ENCODE peak calls at places on chromosomes 11 and 22, in eight cellular contexts. One of them, this sample, is unnamed.

GRCh38 chr22:36595968-36596367 is 67.0 kb upstream of the EIF3D start:
- DNase-seq in activated naive CD8-positive, alpha-beta T cell treated with anti-CD3 and anti-CD28 coated beads, Interleukin-2, amount 10 ng/mL, durations not matched to agents 7 days and 5 days: no peak
- DNase-seq in left colon: no peak
- DNase-seq in Caki2: no peak
- DNase-seq in caudate nucleus: no peak
- DNase-seq in right lobe of liver: no peak
- DNase-seq in activated CD4-positive, alpha-beta T cell treated with anti-CD3 and anti-CD28 coated beads, Interleukin-2, amount 50 U/mL, for 48 hours: no peak
- DNase-seq in H1: no peak
- DNase-seq in this sample: no peak

GRCh38 chr11:67613960-67614715 is 7.4 kb downstream of the NDUFV1 start:
- DNase-seq in activated naive CD8-positive, alpha-beta T cell treated with anti-CD3 and anti-CD28 coated beads, Interleukin-2, amount 10 ng/mL, durations not matched to agents 7 days and 5 days: peak
- DNase-seq in left colon: peak
- DNase-seq in Caki2: no peak
- DNase-seq in caudate nucleus: no peak
- DNase-seq in right lobe of liver: peak
- DNase-seq in activated CD4-positive, alpha-beta T cell treated with anti-CD3 and anti-CD28 coated beads, Interleukin-2, amount 50 U/mL, for 48 hours: peak
- DNase-seq in H1: peak
- DNase-seq in this sample: peak

GRCh38 chr22:25758316-25758715 is 16.3 kb downstream of the MYO18B start:
- DNase-seq in activated naive CD8-positive, alpha-beta T cell treated with anti-CD3 and anti-CD28 coated beads, Interleukin-2, amount 10 ng/mL, durations not matched to agents 7 days and 5 days: no peak
- DNase-seq in left colon: no peak
- DNase-seq in Caki2: no peak
- DNase-seq in caudate nucleus: no peak
- DNase-seq in right lobe of liver: no peak
- DNase-seq in activated CD4-positive, alpha-beta T cell treated with anti-CD3 and anti-CD28 coated beads, Interleukin-2, amount 50 U/mL, for 48 hours: no peak
- DNase-seq in H1: no peak
- DNase-seq in this sample: no peak

GRCh38 chr11:130208241-130209127 is 48.9 kb downstream of the ST14 start:
- DNase-seq in activated naive CD8-positive, alpha-beta T cell treated with anti-CD3 and anti-CD28 coated beads, Interleukin-2, amount 10 ng/mL, durations not matched to agents 7 days and 5 days: no peak
- DNase-seq in left colon: no peak
- DNase-seq in Caki2: no peak
- DNase-seq in caudate nucleus: no peak
- DNase-seq in right lobe of liver: peak
- DNase-seq in activated CD4-positive, alpha-beta T cell treated with anti-CD3 and anti-CD28 coated beads, Interleukin-2, amount 50 U/mL, for 48 hours: no peak
- DNase-seq in H1: no peak
- DNase-seq in this sample: no peak

GRCh38 chr11:61045271-61045670 is 57.0 kb upstream of the CD5 start:
- DNase-seq in activated naive CD8-positive, alpha-beta T cell treated with anti-CD3 and anti-CD28 coated beads, Interleukin-2, amount 10 ng/mL, durations not matched to agents 7 days and 5 days: no peak
- DNase-seq in left colon: no peak
- DNase-seq in Caki2: no peak
- DNase-seq in caudate nucleus: no peak
- DNase-seq in right lobe of liver: no peak
- DNase-seq in activated CD4-positive, alpha-beta T cell treated with anti-CD3 and anti-CD28 coated beads, Interleukin-2, amount 50 U/mL, for 48 hours: no peak
- DNase-seq in H1: no peak
- DNase-seq in this sample: no peak

GRCh38 chr22:23401111-23401909 is 178.8 kb downstream of the IGLL1 start:
- DNase-seq in activated naive CD8-positive, alpha-beta T cell treated with anti-CD3 and anti-CD28 coated beads, Interleukin-2, amount 10 ng/mL, durations not matched to agents 7 days and 5 days: no peak
- DNase-seq in left colon: no peak
- DNase-seq in Caki2: no peak
- DNase-seq in caudate nucleus: no peak
- DNase-seq in right lobe of liver: no peak
- DNase-seq in activated CD4-positive, alpha-beta T cell treated with anti-CD3 and anti-CD28 coated beads, Interleukin-2, amount 50 U/mL, for 48 hours: no peak
- DNase-seq in H1: no peak
- DNase-seq in this sample: peak

GRCh38 chr11:81007046-81007445 is 1566.2 kb upstream of the TENM4 start:
- DNase-seq in activated naive CD8-positive, alpha-beta T cell treated with anti-CD3 and anti-CD28 coated beads, Interleukin-2, amount 10 ng/mL, durations not matched to agents 7 days and 5 days: no peak
- DNase-seq in left colon: no peak
- DNase-seq in Caki2: peak
- DNase-seq in caudate nucleus: no peak
- DNase-seq in right lobe of liver: no peak
- DNase-seq in activated CD4-positive, alpha-beta T cell treated with anti-CD3 and anti-CD28 coated beads, Interleukin-2, amount 50 U/mL, for 48 hours: no peak
- DNase-seq in H1: no peak
- DNase-seq in this sample: peak

GRCh38 chr11:111469200-111469599 is 43.0 kb downstream of the BTG4 start:
- DNase-seq in activated naive CD8-positive, alpha-beta T cell treated with anti-CD3 and anti-CD28 coated beads, Interleukin-2, amount 10 ng/mL, durations not matched to agents 7 days and 5 days: no peak
- DNase-seq in left colon: no peak
- DNase-seq in Caki2: no peak
- DNase-seq in caudate nucleus: no peak
- DNase-seq in right lobe of liver: no peak
- DNase-seq in activated CD4-positive, alpha-beta T cell treated with anti-CD3 and anti-CD28 coated beads, Interleukin-2, amount 50 U/mL, for 48 hours: no peak
- DNase-seq in H1: no peak
- DNase-seq in this sample: peak

GRCh38 chr11:2268911-2269600 is 1.3 kb downstream of the ASCL2 start:
- DNase-seq in activated naive CD8-positive, alpha-beta T cell treated with anti-CD3 and anti-CD28 coated beads, Interleukin-2, amount 10 ng/mL, durations not matched to agents 7 days and 5 days: peak
- DNase-seq in left colon: peak
- DNase-seq in Caki2: peak
- DNase-seq in caudate nucleus: no peak
- DNase-seq in right lobe of liver: peak
- DNase-seq in activated CD4-positive, alpha-beta T cell treated with anti-CD3 and anti-CD28 coated beads, Interleukin-2, amount 50 U/mL, for 48 hours: peak
- DNase-seq in H1: peak
- DNase-seq in this sample: peak

GRCh38 chr11:73637012-73637411 is 9.4 kb upstream of the PLEKHB1 start:
- DNase-seq in activated naive CD8-positive, alpha-beta T cell treated with anti-CD3 and anti-CD28 coated beads, Interleukin-2, amount 10 ng/mL, durations not matched to agents 7 days and 5 days: no peak
- DNase-seq in left colon: no peak
- DNase-seq in Caki2: no peak
- DNase-seq in caudate nucleus: no peak
- DNase-seq in right lobe of liver: no peak
- DNase-seq in activated CD4-positive, alpha-beta T cell treated with anti-CD3 and anti-CD28 coated beads, Interleukin-2, amount 50 U/mL, for 48 hours: no peak
- DNase-seq in H1: no peak
- DNase-seq in this sample: no peak

GRCh38 chr22:46092646-46093410 is 57.5 kb upstream of the PPARA start:
- DNase-seq in activated naive CD8-positive, alpha-beta T cell treated with anti-CD3 and anti-CD28 coated beads, Interleukin-2, amount 10 ng/mL, durations not matched to agents 7 days and 5 days: no peak
- DNase-seq in left colon: no peak
- DNase-seq in Caki2: no peak
- DNase-seq in caudate nucleus: no peak
- DNase-seq in right lobe of liver: no peak
- DNase-seq in activated CD4-positive, alpha-beta T cell treated with anti-CD3 and anti-CD28 coated beads, Interleukin-2, amount 50 U/mL, for 48 hours: no peak
- DNase-seq in H1: no peak
- DNase-seq in this sample: no peak

GRCh38 chr11:103326070-103326794 is 217.0 kb downstream of the DYNC2H1 start:
- DNase-seq in activated naive CD8-positive, alpha-beta T cell treated with anti-CD3 and anti-CD28 coated beads, Interleukin-2, amount 10 ng/mL, durations not matched to agents 7 days and 5 days: peak
- DNase-seq in left colon: no peak
- DNase-seq in Caki2: peak
- DNase-seq in caudate nucleus: no peak
- DNase-seq in right lobe of liver: no peak
- DNase-seq in activated CD4-positive, alpha-beta T cell treated with anti-CD3 and anti-CD28 coated beads, Interleukin-2, amount 50 U/mL, for 48 hours: peak
- DNase-seq in H1: peak
- DNase-seq in this sample: peak

GRCh38 chr11:335779-336665 is 15.4 kb upstream of the IFITM3 start:
- DNase-seq in activated naive CD8-positive, alpha-beta T cell treated with anti-CD3 and anti-CD28 coated beads, Interleukin-2, amount 10 ng/mL, durations not matched to agents 7 days and 5 days: no peak
- DNase-seq in left colon: no peak
- DNase-seq in Caki2: no peak
- DNase-seq in caudate nucleus: no peak
- DNase-seq in right lobe of liver: no peak
- DNase-seq in activated CD4-positive, alpha-beta T cell treated with anti-CD3 and anti-CD28 coated beads, Interleukin-2, amount 50 U/mL, for 48 hours: no peak
- DNase-seq in H1: no peak
- DNase-seq in this sample: peak

GRCh38 chr11:102989379-102990047 is 34.0 kb upstream of the MMP13 start:
- DNase-seq in activated naive CD8-positive, alpha-beta T cell treated with anti-CD3 and anti-CD28 coated beads, Interleukin-2, amount 10 ng/mL, durations not matched to agents 7 days and 5 days: no peak
- DNase-seq in left colon: no peak
- DNase-seq in Caki2: no peak
- DNase-seq in caudate nucleus: no peak
- DNase-seq in right lobe of liver: no peak
- DNase-seq in activated CD4-positive, alpha-beta T cell treated with anti-CD3 and anti-CD28 coated beads, Interleukin-2, amount 50 U/mL, for 48 hours: no peak
- DNase-seq in H1: no peak
- DNase-seq in this sample: no peak

GRCh38 chr11:117933930-117934329 is 4.7 kb upstream of the TMPRSS13 start:
- DNase-seq in activated naive CD8-positive, alpha-beta T cell treated with anti-CD3 and anti-CD28 coated beads, Interleukin-2, amount 10 ng/mL, durations not matched to agents 7 days and 5 days: no peak
- DNase-seq in left colon: no peak
- DNase-seq in Caki2: no peak
- DNase-seq in caudate nucleus: no peak
- DNase-seq in right lobe of liver: no peak
- DNase-seq in activated CD4-positive, alpha-beta T cell treated with anti-CD3 and anti-CD28 coated beads, Interleukin-2, amount 50 U/mL, for 48 hours: no peak
- DNase-seq in H1: no peak
- DNase-seq in this sample: no peak

GRCh38 chr11:95279921-95280861 is 49.2 kb upstream of the SESN3 start:
- DNase-seq in activated naive CD8-positive, alpha-beta T cell treated with anti-CD3 and anti-CD28 coated beads, Interleukin-2, amount 10 ng/mL, durations not matched to agents 7 days and 5 days: no peak
- DNase-seq in left colon: no peak
- DNase-seq in Caki2: no peak
- DNase-seq in caudate nucleus: no peak
- DNase-seq in right lobe of liver: no peak
- DNase-seq in activated CD4-positive, alpha-beta T cell treated with anti-CD3 and anti-CD28 coated beads, Interleukin-2, amount 50 U/mL, for 48 hours: no peak
- DNase-seq in H1: no peak
- DNase-seq in this sample: peak

GRCh38 chr22:38317237-38317994 is at the start of gene CSNK1E:
- DNase-seq in activated naive CD8-positive, alpha-beta T cell treated with anti-CD3 and anti-CD28 coated beads, Interleukin-2, amount 10 ng/mL, durations not matched to agents 7 days and 5 days: peak
- DNase-seq in left colon: peak
- DNase-seq in Caki2: peak
- DNase-seq in caudate nucleus: peak
- DNase-seq in right lobe of liver: peak
- DNase-seq in activated CD4-positive, alpha-beta T cell treated with anti-CD3 and anti-CD28 coated beads, Interleukin-2, amount 50 U/mL, for 48 hours: peak
- DNase-seq in H1: peak
- DNase-seq in this sample: no peak

GRCh38 chr11:78313181-78313788 is 104.3 kb downstream of the GAB2 start:
- DNase-seq in activated naive CD8-positive, alpha-beta T cell treated with anti-CD3 and anti-CD28 coated beads, Interleukin-2, amount 10 ng/mL, durations not matched to agents 7 days and 5 days: no peak
- DNase-seq in left colon: peak
- DNase-seq in Caki2: peak
- DNase-seq in caudate nucleus: peak
- DNase-seq in right lobe of liver: no peak
- DNase-seq in activated CD4-positive, alpha-beta T cell treated with anti-CD3 and anti-CD28 coated beads, Interleukin-2, amount 50 U/mL, for 48 hours: no peak
- DNase-seq in H1: no peak
- DNase-seq in this sample: peak

GRCh38 chr22:29647954-29648737 is 44.7 kb downstream of the NF2 start:
- DNase-seq in activated naive CD8-positive, alpha-beta T cell treated with anti-CD3 and anti-CD28 coated beads, Interleukin-2, amount 10 ng/mL, durations not matched to agents 7 days and 5 days: no peak
- DNase-seq in left colon: no peak
- DNase-seq in Caki2: no peak
- DNase-seq in caudate nucleus: no peak
- DNase-seq in right lobe of liver: peak
- DNase-seq in activated CD4-positive, alpha-beta T cell treated with anti-CD3 and anti-CD28 coated beads, Interleukin-2, amount 50 U/mL, for 48 hours: no peak
- DNase-seq in H1: no peak
- DNase-seq in this sample: no peak

GRCh38 chr11:62205441-62205840 is 3.0 kb upstream of the SCGB2A1 start:
- DNase-seq in activated naive CD8-positive, alpha-beta T cell treated with anti-CD3 and anti-CD28 coated beads, Interleukin-2, amount 10 ng/mL, durations not matched to agents 7 days and 5 days: no peak
- DNase-seq in left colon: no peak
- DNase-seq in Caki2: no peak
- DNase-seq in caudate nucleus: no peak
- DNase-seq in right lobe of liver: no peak
- DNase-seq in activated CD4-positive, alpha-beta T cell treated with anti-CD3 and anti-CD28 coated beads, Interleukin-2, amount 50 U/mL, for 48 hours: no peak
- DNase-seq in H1: no peak
- DNase-seq in this sample: no peak